ENCODE peak calls at places on chromosomes 16 and 17, in nine cellular contexts. H, R, I, O, N, Z, A, D and K are unnamed samples.

GRCh38 chr17:19327039-19327776 is 35.3 kb downstream of the B9D1 start:
- DNase-seq in H (no peak), R (no peak), I (peak; percentile 62), O (no peak), N (peak; percentile 58), Z (no peak), A (no peak), D (no peak), K (peak; percentile 17)

GRCh38 chr17:5832886-5833285 is 237.3 kb upstream of the WSCD1 start:
- DNase-seq in H (no peak), R (no peak), I (no peak), O (peak; percentile 84), N (peak; percentile 58), Z (no peak), A (no peak), D (no peak), K (no peak)

GRCh38 chr16:21236831-21237230 is 3.3 kb downstream of the ANKS4B start:
- DNase-seq in H (no peak), R (no peak), I (no peak), O (no peak), N (no peak), Z (no peak), A (no peak), D (no peak), K (no peak)

GRCh38 chr16:11105038-11105903 is 150.7 kb downstream of the SOCS1 start:
- DNase-seq in H (peak; percentile 41), R (no peak), I (no peak), O (no peak), N (no peak), Z (peak; percentile 89), A (no peak), D (peak; percentile 40), K (no peak)

GRCh38 chr16:24635900-24636610 is 93.4 kb upstream of the TNRC6A start:
- DNase-seq in H (peak; percentile 66), R (peak; percentile 66), I (peak; percentile 88), O (no peak), N (no peak), Z (no peak), A (no peak), D (peak; percentile 83), K (peak; percentile 48)

GRCh38 chr16:58850627-58851024 is 116.5 kb upstream of the GOT2 start:
- DNase-seq in H (no peak), R (no peak), I (no peak), O (no peak), N (no peak), Z (peak; percentile 30), A (no peak), D (no peak), K (no peak)

GRCh38 chr17:19456016-19456927 is 45.2 kb downstream of the RNF112 start:
- DNase-seq in H (no peak), R (no peak), I (no peak), O (no peak), N (no peak), Z (no peak), A (no peak), D (no peak), K (no peak)

GRCh38 chr17:4951486-4951885 is 567 bp downstream of the ENO3 start:
- DNase-seq in H (no peak), R (no peak), I (no peak), O (no peak), N (no peak), Z (peak; percentile 54), A (no peak), D (no peak), K (no peak)

GRCh38 chr17:4478318-4478830 is 20.3 kb upstream of the SPNS2 start:
- DNase-seq in H (no peak), R (no peak), I (no peak), O (no peak), N (no peak), Z (no peak), A (no peak), D (no peak), K (no peak)

DNA sequence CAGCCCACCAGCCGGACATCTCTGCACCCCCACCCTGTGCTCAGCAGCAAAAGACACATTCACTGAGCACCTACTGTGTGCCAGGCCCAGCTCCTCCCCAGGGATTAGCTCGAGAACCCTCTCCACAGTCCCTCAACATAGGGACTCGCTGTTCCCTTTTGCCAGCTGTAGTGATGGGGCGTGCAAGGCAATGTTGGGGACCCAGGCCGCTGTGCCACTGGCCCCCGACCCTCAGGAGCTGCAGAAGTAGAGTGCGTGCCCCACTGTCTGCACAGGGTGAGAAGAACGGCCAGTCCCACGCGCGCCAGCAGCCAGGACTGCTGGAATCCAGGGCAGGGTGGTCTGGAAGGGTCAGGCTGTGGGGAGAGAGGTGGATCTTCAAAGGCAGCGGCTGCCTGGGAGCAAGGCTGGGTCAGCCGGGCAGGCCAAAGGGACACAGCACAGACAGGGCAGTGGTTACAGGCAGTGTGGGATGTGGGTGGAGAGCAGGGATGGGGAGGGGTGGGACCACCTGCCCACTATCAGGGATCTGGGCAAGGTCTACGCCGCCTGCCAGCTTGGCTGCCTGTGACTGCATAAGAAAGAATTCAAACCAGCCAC is 86.9 kb upstream of the GSE1 start:
- DNase-seq in H (no peak), R (no peak), I (no peak), O (no peak), N (no peak), Z (no peak), A (no peak), D (peak; percentile 69), K (no peak)
- H3K4me1 ChIP-seq in H (peaks cover 20% of the 10 kb centered on the region), R (peaks cover 42% of the 10 kb centered on the region), I (peaks cover 51% of the 10 kb centered on the region), O (peaks cover 10% of the 10 kb centered on the region), N (peaks cover 33% of the 10 kb centered on the region), Z (peaks cover 62% of the 10 kb centered on the region), A (no peaks in the 10 kb centered on the region), D (no peaks in the 10 kb centered on the region), K (peaks cover 50% of the 10 kb centered on the region)

DNA sequence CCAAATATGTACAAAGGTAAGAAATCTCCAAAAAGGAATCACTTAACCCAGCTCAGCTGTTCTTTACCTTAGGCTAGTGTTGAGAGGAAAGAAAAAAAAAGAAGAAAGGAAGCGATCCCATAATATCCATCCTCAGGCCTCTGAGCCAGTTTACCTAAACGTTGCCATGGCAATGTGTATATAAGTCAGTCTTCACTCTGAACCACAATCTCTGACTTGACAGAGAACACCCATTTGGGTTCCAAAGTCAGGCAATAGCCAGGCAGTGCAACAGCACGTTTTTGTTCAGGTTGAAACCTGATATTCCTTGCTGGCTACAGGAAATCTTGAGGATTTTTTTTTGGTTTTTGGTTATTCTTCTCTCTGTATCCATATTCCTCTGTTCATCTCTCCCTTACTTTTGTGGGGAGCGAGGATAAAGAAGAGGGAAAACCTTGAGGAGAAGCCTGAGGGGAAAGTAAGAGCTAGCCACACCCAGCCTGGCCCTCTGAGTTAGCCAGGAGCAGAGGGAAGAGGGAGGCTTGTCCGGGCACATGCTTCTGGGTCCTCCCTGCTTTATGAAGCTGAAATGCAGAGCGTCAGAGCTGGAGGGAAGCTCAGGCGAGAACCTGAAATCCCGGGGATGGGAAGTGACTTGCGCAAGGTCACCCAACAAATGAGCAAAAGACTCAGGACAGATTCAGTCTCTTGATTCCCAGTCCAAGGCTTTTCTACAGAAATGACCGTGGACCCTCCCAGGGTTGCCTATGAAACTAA is 152.7 kb downstream of the SOX9 start:
- DNase-seq in H (no peak), R (no peak), I (no peak), O (no peak), N (no peak), Z (no peak), A (no peak), D (no peak), K (no peak)
- TF ChIP-seq POLR2AphosphoS5 in H (no peak), R (no peak), I (no peak), O (no peak), N (no peak), Z (no peak), A (no peak), D (no peak), K (no peak)

GRCh38 chr16:12674524-12674923 is 129.2 kb downstream of the CPPED1 start:
- DNase-seq in H (no peak), R (no peak), I (no peak), O (no peak), N (no peak), Z (no peak), A (no peak), D (no peak), K (no peak)

GRCh38 chr16:12678983-12679382 is 124.7 kb downstream of the CPPED1 start:
- DNase-seq in H (no peak), R (no peak), I (no peak), O (no peak), N (no peak), Z (no peak), A (no peak), D (no peak), K (no peak)

GRCh38 chr16:12679660-12680272 is 123.9 kb downstream of the CPPED1 start:
- DNase-seq in H (no peak), R (no peak), I (no peak), O (peak; percentile 56), N (no peak), Z (no peak), A (no peak), D (no peak), K (no peak)

GRCh38 chr16:12675852-12676251 is 127.8 kb downstream of the CPPED1 start:
- DNase-seq in H (no peak), R (no peak), I (no peak), O (no peak), N (no peak), Z (peak; percentile 49), A (no peak), D (no peak), K (no peak)

DNA sequence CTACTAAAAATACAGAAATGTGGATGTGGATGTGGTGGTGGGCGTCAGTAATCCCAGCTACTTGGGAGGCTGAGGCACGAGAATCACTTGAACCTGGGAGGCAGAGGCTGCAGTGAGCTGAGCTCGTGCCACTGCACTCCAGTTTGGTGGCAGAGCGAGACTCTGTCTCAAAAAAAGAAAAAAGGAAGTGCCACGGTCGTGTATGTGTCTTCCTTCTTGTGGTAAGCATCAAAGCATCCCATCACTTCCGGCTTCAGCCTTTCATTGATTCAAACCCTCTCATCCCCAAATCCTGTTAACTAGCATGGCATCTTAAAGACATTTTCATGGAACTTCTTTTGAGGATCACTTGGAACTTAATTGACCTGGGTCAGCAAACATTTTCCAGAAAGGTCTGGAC is 126.2 kb downstream of the CPPED1 start:
- DNase-seq in H (no peak), R (no peak), I (no peak), O (no peak), N (no peak), Z (no peak), A (no peak), D (no peak), K (no peak)
- H3K4me1 ChIP-seq in H (no peaks in the 10 kb centered on the region), R (no peaks in the 10 kb centered on the region), I (no peaks in the 10 kb centered on the region), O (peaks cover 7% of the 10 kb centered on the region), N (no peaks in the 10 kb centered on the region), Z (peaks cover 13% of the 10 kb centered on the region), A (no peaks in the 10 kb centered on the region), D (peaks cover 16% of the 10 kb centered on the region), K (no peaks in the 10 kb centered on the region)

DNA sequence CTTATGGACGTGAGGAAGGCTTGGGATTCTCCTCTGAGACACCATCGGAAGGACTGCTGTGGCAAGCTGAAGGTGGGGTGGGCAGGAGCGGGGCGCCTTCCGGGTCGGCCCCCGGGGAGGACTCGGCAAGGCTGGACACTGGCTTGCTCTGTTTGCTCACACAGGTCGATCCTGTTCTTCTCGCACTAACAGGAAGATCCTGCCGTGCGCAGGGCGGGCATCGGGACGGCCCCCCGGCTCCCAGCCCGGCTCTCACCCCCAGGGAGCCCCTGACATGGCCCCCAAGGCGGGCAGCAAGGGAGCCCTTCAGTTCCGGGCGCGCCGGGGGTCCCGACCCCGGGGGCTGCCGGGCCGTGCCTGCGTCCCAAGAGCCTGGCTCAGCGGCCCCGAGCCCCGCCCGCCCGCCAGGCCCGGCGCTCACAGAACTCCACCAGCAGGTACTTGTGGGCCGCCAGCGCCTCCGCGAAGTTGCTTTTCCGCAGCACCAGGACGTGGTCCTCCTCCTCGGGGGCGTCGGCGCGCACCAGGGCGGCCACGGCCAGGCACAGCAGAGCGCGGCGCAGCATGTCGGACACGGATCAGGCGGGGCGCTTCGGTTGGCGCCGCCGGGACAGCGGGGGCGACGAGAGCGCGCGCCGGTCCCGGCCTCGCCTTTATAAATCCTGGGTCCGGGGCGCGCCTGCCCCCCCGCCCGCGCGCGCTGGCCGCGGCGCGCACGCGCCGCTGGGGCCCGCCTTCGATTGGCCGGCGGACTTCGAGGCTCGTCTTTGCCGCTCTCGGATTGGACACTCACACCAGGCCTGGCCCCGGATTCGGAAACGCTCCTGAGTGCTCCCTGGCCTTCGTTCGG is at the start of gene P4HB:
- DNase-seq in H (peak; percentile 33), R (no peak), I (no peak), O (no peak), N (no peak), Z (no peak), A (peak; percentile 98), D (peak; percentile 100), K (no peak)
- TF ChIP-seq POLR2AphosphoS5 in H (peak; percentile 73), R (peak; percentile 87), I (no peak), O (peak; percentile 83), N (peak; percentile 99), Z (peak; percentile 85), A (peak; percentile 90), D (peak; percentile 94), K (peak; percentile 85)